ENCODE peak calls at places on chromosomes 12 and 14, in nine cellular contexts. B is activated T-cell treated with anti-CD3 and anti-CD28 coated beads for 4 hours; V is activated CD4-positive, alpha-beta T cell treated with anti-CD3 and anti-CD28 coated beads for 36 hours; C is HEK293T; L is fibroblast of lung; U is stimulated activated CD4-positive, alpha-beta T cell treated with anti-CD3 and anti-CD28 coated beads, TNF-alpha, amount 100 ng/mL, for 1 hour; E is bronchial epithelial cell; G is left cardiac atrium; P is GM20000. Y is an unnamed sample.

GRCh38 chr14:89504602-89505320 is 87.7 kb upstream of the FOXN3 start:
- DNase-seq in G (no peak), C (no peak), B (no peak), L (peak), P (peak), U (no peak), E (no peak), V (peak), Y (no peak)

GRCh38 chr14:69423279-69423678 is 24.8 kb downstream of the SLC39A9 start:
- DNase-seq in B (no peak), C (no peak), U (no peak), L (peak), E (no peak), P (no peak), V (no peak), G (no peak), Y (no peak)

GRCh38 chr12:131075194-131075593 is 121.5 kb downstream of the ADGRD1 start:
- DNase-seq in C (no peak), L (no peak), B (no peak), V (no peak), P (no peak), G (no peak), U (no peak), E (no peak), Y (no peak)

GRCh38 chr12:90023207-90023870 is 314.7 kb upstream of the ATP2B1 start:
- DNase-seq in G (no peak), B (no peak), L (no peak), V (no peak), P (no peak), U (no peak), E (peak), C (no peak), Y (no peak)

GRCh38 chr14:30874999-30875787 is 834 bp downstream of the COCH start:
- DNase-seq in L (no peak), P (peak), U (no peak), B (no peak), C (no peak), G (no peak), E (no peak), V (peak), Y (peak)

GRCh38 chr14:80638620-80639215 is 302.8 kb downstream of the CEP128 start:
- DNase-seq in U (no peak), E (peak), L (peak), G (no peak), P (no peak), B (no peak), C (no peak), V (no peak), Y (peak)

GRCh38 chr12:94621662-94622359 is 28.5 kb downstream of the TMCC3 start:
- DNase-seq in L (peak), C (no peak), V (peak), B (peak), G (no peak), E (peak), U (no peak), P (peak), Y (no peak)

GRCh38 chr12:89135976-89136634 is 216.2 kb downstream of the DUSP6 start:
- DNase-seq in B (no peak), E (peak), U (no peak), P (no peak), G (no peak), L (peak), C (no peak), V (peak), Y (no peak)

GRCh38 chr12:52184813-52185212 is 7.0 kb downstream of the KRT80 start:
- DNase-seq in L (no peak), G (no peak), C (no peak), B (no peak), V (no peak), P (no peak), U (no peak), E (no peak), Y (no peak)

GRCh38 chr12:93361159-93361919 is 16.4 kb upstream of the NUDT4 start:
- DNase-seq in G (peak), P (no peak), C (no peak), B (no peak), L (peak), E (peak), U (no peak), V (no peak), Y (peak)

GRCh38 chr12:56461235-56462159 is 6.9 kb upstream of the SPRYD4 start:
- DNase-seq in B (no peak), C (no peak), G (no peak), P (no peak), U (no peak), E (peak), L (peak), V (no peak), Y (no peak)

GRCh38 chr14:104363891-104364760 is 215.4 kb upstream of the C14orf180 start:
- DNase-seq in L (no peak), B (no peak), C (no peak), P (no peak), E (no peak), V (no peak), G (no peak), U (no peak), Y (no peak)

GRCh38 chr12:91542048-91542447 is 359.4 kb upstream of the DCN start:
- DNase-seq in B (no peak), U (no peak), L (no peak), C (no peak), V (no peak), E (no peak), G (no peak), P (no peak), Y (no peak)

GRCh38 chr12:131773582-131774221 is 54.5 kb upstream of the MMP17 start:
- DNase-seq in E (no peak), U (no peak), C (no peak), G (no peak), B (no peak), V (peak), P (peak), L (no peak), Y (no peak)

GRCh38 chr12:86233126-86233525 is 23.1 kb downstream of the MGAT4C start:
- DNase-seq in C (no peak), B (no peak), P (no peak), E (peak), U (no peak), V (no peak), L (peak), G (no peak), Y (no peak)

GRCh38 chr14:96064866-96065265 is 25.7 kb downstream of the C14orf132 start:
- DNase-seq in P (no peak), C (no peak), L (no peak), E (no peak), B (no peak), G (no peak), U (no peak), V (no peak), Y (no peak)

GRCh38 chr14:98952595-98953325 is 319.2 kb downstream of the BCL11B start:
- DNase-seq in B (no peak), E (peak), L (peak), V (peak), C (no peak), U (no peak), P (no peak), G (no peak), Y (no peak)

GRCh38 chr14:32473476-32473875 is 144.4 kb downstream of the AKAP6 start:
- DNase-seq in C (no peak), G (peak), V (no peak), L (peak), U (no peak), P (no peak), B (no peak), E (peak), Y (peak)

GRCh38 chr12:42756841-42757661 is 167.5 kb upstream of the PRICKLE1 start:
- DNase-seq in E (peak), L (peak), P (no peak), B (no peak), V (no peak), G (no peak), C (no peak), U (no peak), Y (peak)

GRCh38 chr14:88599761-88600439 is 37.1 kb downstream of the ZC3H14 start:
- DNase-seq in P (peak), B (no peak), C (no peak), V (peak), E (no peak), U (no peak), G (no peak), L (no peak), Y (no peak)

GRCh38 chr12:68837215-68837614 is 29.2 kb downstream of the MDM2 start:
- DNase-seq in V (no peak), P (no peak), L (no peak), B (no peak), U (no peak), E (no peak), C (no peak), G (no peak), Y (no peak)

GRCh38 chr14:54189358-54190354 is 207.2 kb upstream of the CDKN3 start:
- DNase-seq in G (no peak), B (no peak), P (no peak), V (no peak), E (peak), U (no peak), L (peak), C (no peak), Y (peak)

Y was measured in mesendoderm.